ENCODE peak calls at places on chromosomes 7 and 10, in five cellular contexts. One of them, this sample, is unnamed. For H3K27me3, the result is how much of the 10 kb centered on the place peaks cover.

GRCh38 chr7:142811154-142811737 is 40.5 kb downstream of the PRSS2 start:
- DNase-seq in CD4-positive, alpha-beta T cell: no peak
- DNase-seq in prostate gland: no peak
- DNase-seq in MM.1S: peak
- DNase-seq in esophagus squamous epithelium: no peak
- DNase-seq in this sample: peak

GRCh38 chr10:73088304-73088703 is 8.4 kb downstream of the P4HA1 start:
- DNase-seq in CD4-positive, alpha-beta T cell: no peak
- DNase-seq in MM.1S: no peak
- DNase-seq in prostate gland: no peak
- DNase-seq in esophagus squamous epithelium: no peak
- DNase-seq in this sample: no peak

GRCh38 chr7:128121731-128122576 is 90.7 kb upstream of the LRRC4 start:
- DNase-seq in prostate gland: no peak
- DNase-seq in CD4-positive, alpha-beta T cell: no peak
- DNase-seq in MM.1S: no peak
- DNase-seq in esophagus squamous epithelium: no peak
- DNase-seq in this sample: no peak

GRCh38 chr7:41993173-41993867 is 243.7 kb downstream of the GLI3 start:
- DNase-seq in MM.1S: no peak
- DNase-seq in prostate gland: no peak
- DNase-seq in CD4-positive, alpha-beta T cell: no peak
- DNase-seq in esophagus squamous epithelium: no peak
- DNase-seq in this sample: peak

GRCh38 chr10:58299580-58299979 is 30.6 kb downstream of the CISD1 start:
- DNase-seq in MM.1S: peak
- DNase-seq in CD4-positive, alpha-beta T cell: peak
- DNase-seq in esophagus squamous epithelium: no peak
- DNase-seq in prostate gland: peak
- DNase-seq in this sample: no peak

GRCh38 chr7:40526951-40527350 is 392.1 kb downstream of the SUGCT start:
- DNase-seq in CD4-positive, alpha-beta T cell: no peak
- DNase-seq in prostate gland: no peak
- DNase-seq in MM.1S: no peak
- DNase-seq in esophagus squamous epithelium: no peak
- DNase-seq in this sample: no peak

GRCh38 chr10:36023939-36024338 is 381.8 kb upstream of the FZD8 start:
- DNase-seq in esophagus squamous epithelium: no peak
- DNase-seq in MM.1S: no peak
- DNase-seq in CD4-positive, alpha-beta T cell: no peak
- DNase-seq in prostate gland: no peak
- DNase-seq in this sample: peak

GRCh38 chr7:2399848-2400587 is 3.4 kb upstream of the CHST12 start:
- DNase-seq in esophagus squamous epithelium: no peak
- DNase-seq in MM.1S: peak
- DNase-seq in CD4-positive, alpha-beta T cell: no peak
- DNase-seq in prostate gland: peak
- DNase-seq in this sample: peak

DNA sequence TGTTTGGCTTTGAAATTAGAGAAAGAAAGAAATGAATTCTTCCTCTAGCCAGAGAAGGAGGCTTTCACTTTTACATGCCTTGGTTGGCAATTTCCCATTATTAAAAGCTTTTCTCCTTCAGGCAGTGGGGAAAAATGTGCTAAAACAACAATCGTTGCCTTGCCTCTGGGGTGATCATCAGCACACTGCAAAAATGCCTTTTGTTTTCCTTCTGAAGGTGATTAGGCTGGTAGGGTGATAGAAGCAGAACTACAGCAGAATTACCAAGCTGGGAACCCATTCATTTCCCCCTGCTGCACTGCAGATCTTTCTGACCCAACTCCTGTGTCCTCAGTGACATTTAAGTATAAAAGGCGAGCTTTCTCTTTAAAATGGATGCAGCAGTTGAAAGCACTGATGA is 22.2 kb downstream of the ANK3 start:
- DNase-seq in MM.1S: no peak
- DNase-seq in prostate gland: no peak
- DNase-seq in CD4-positive, alpha-beta T cell: no peak
- DNase-seq in esophagus squamous epithelium: no peak
- DNase-seq in this sample: no peak
- H3K27ac ChIP-seq in MM.1S: no peak
- H3K27ac ChIP-seq in prostate gland: no peak
- H3K27ac ChIP-seq in CD4-positive, alpha-beta T cell: no peak
- H3K27ac ChIP-seq in esophagus squamous epithelium: no peak
- H3K27ac ChIP-seq in this sample: no peak

DNA sequence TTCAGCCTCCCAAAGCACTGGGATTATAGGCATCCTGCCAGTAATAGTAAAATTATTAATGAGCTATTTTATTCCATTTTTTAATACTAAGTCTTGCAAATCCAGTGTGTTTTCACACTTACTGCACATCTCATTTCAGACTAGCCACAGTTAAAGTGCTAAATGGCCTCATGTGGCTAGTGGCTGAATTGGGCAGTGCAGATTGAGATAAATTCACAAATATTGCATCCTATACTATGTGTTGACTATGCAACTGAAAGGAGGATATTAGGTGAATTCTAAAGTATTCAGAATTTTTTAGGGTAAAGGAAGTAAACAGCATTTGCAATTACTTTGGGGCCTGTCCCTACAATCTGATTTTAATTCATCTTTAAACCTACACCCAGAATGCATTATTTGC is 10.2 kb downstream of the APBB1IP start:
- DNase-seq in MM.1S: no peak
- DNase-seq in prostate gland: no peak
- DNase-seq in CD4-positive, alpha-beta T cell: no peak
- DNase-seq in esophagus squamous epithelium: no peak
- DNase-seq in this sample: no peak
- TF ChIP-seq CTCF in MM.1S: no peak
- TF ChIP-seq CTCF in prostate gland: no peak
- TF ChIP-seq CTCF in CD4-positive, alpha-beta T cell: no peak
- TF ChIP-seq CTCF in esophagus squamous epithelium: no peak
- TF ChIP-seq CTCF in this sample: no peak

GRCh38 chr7:29807179-29807841 is 1.0 kb downstream of the WIPF3 start:
- DNase-seq in esophagus squamous epithelium: no peak
- DNase-seq in MM.1S: no peak
- DNase-seq in CD4-positive, alpha-beta T cell: no peak
- DNase-seq in prostate gland: no peak
- DNase-seq in this sample: no peak
- H3K27me3 ChIP-seq in esophagus squamous epithelium: under half
- H3K27me3 ChIP-seq in MM.1S: under half
- H3K27me3 ChIP-seq in CD4-positive, alpha-beta T cell: half or more
- H3K27me3 ChIP-seq in prostate gland: under half
- H3K27me3 ChIP-seq in this sample: under half

GRCh38 chr7:22667187-22667561 is 59.8 kb upstream of the IL6 start:
- DNase-seq in CD4-positive, alpha-beta T cell: no peak
- DNase-seq in MM.1S: no peak
- DNase-seq in prostate gland: no peak
- DNase-seq in esophagus squamous epithelium: no peak
- DNase-seq in this sample: no peak
- H3K27ac ChIP-seq in CD4-positive, alpha-beta T cell: no peak
- H3K27ac ChIP-seq in MM.1S: no peak
- H3K27ac ChIP-seq in prostate gland: no peak
- H3K27ac ChIP-seq in esophagus squamous epithelium: no peak
- H3K27ac ChIP-seq in this sample: peak

GRCh38 chr7:151351967-151352366 is 10.4 kb downstream of the NUB1 start:
- DNase-seq in CD4-positive, alpha-beta T cell: peak
- DNase-seq in prostate gland: no peak
- DNase-seq in esophagus squamous epithelium: no peak
- DNase-seq in MM.1S: no peak
- DNase-seq in this sample: no peak

GRCh38 chr7:151352512-151352911 is 10.9 kb downstream of the NUB1 start:
- DNase-seq in CD4-positive, alpha-beta T cell: no peak
- DNase-seq in prostate gland: no peak
- DNase-seq in esophagus squamous epithelium: no peak
- DNase-seq in MM.1S: no peak
- DNase-seq in this sample: no peak

GRCh38 chr7:151349507-151349853 is 7.9 kb downstream of the NUB1 start:
- DNase-seq in esophagus squamous epithelium: no peak
- DNase-seq in prostate gland: no peak
- DNase-seq in CD4-positive, alpha-beta T cell: no peak
- DNase-seq in MM.1S: no peak
- DNase-seq in this sample: no peak

GRCh38 chr7:151348970-151349369 is 7.4 kb downstream of the NUB1 start:
- DNase-seq in esophagus squamous epithelium: no peak
- DNase-seq in prostate gland: no peak
- DNase-seq in CD4-positive, alpha-beta T cell: no peak
- DNase-seq in MM.1S: no peak
- DNase-seq in this sample: no peak

DNA sequence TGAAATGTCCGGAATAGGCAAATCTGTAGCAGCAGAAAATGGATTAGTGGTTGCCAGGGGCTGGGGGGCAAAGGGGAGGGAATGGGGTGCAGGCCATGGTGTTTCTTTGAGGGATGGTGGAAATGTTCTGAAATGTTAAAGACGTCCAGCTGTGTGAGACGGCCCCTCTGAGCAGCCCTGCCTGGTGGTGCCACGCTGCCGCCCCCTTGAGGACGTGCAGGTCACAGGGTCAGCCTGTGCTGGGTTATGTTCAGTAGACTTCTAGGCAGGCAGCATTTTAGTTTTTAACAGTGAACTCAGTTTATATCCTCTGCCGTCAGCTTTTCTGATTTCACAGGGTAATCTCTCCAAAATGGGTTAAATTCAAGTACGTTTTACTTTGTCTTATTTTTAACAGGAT is 9.4 kb downstream of the NUB1 start:
- DNase-seq in esophagus squamous epithelium: no peak
- DNase-seq in CD4-positive, alpha-beta T cell: peak
- DNase-seq in MM.1S: no peak
- DNase-seq in prostate gland: no peak
- DNase-seq in this sample: no peak
- TF ChIP-seq CTCF in esophagus squamous epithelium: no peak
- TF ChIP-seq CTCF in CD4-positive, alpha-beta T cell: no peak
- TF ChIP-seq CTCF in MM.1S: peak
- TF ChIP-seq CTCF in prostate gland: no peak
- TF ChIP-seq CTCF in this sample: no peak

GRCh38 chr10:84191106-84191505 is 3.2 kb upstream of the CDHR1 start:
- DNase-seq in CD4-positive, alpha-beta T cell: no peak
- DNase-seq in MM.1S: no peak
- DNase-seq in esophagus squamous epithelium: no peak
- DNase-seq in prostate gland: no peak
- DNase-seq in this sample: no peak
- H3K27me3 ChIP-seq in CD4-positive, alpha-beta T cell: under half
- H3K27me3 ChIP-seq in MM.1S: under half
- H3K27me3 ChIP-seq in esophagus squamous epithelium: under half
- H3K27me3 ChIP-seq in prostate gland: under half
- H3K27me3 ChIP-seq in this sample: under half

GRCh38 chr7:117872565-117873055 is 631 bp downstream of the CTTNBP2 start:
- DNase-seq in CD4-positive, alpha-beta T cell: no peak
- DNase-seq in esophagus squamous epithelium: no peak
- DNase-seq in MM.1S: no peak
- DNase-seq in prostate gland: peak
- DNase-seq in this sample: no peak
- H3K27ac ChIP-seq in CD4-positive, alpha-beta T cell: no peak
- H3K27ac ChIP-seq in esophagus squamous epithelium: peak
- H3K27ac ChIP-seq in MM.1S: no peak
- H3K27ac ChIP-seq in prostate gland: peak
- H3K27ac ChIP-seq in this sample: no peak

GRCh38 chr10:74596713-74597112 is 229.7 kb upstream of the KAT6B start:
- DNase-seq in prostate gland: no peak
- DNase-seq in esophagus squamous epithelium: no peak
- DNase-seq in CD4-positive, alpha-beta T cell: no peak
- DNase-seq in MM.1S: no peak
- DNase-seq in this sample: no peak
- TF ChIP-seq CTCF in prostate gland: no peak
- TF ChIP-seq CTCF in esophagus squamous epithelium: no peak
- TF ChIP-seq CTCF in CD4-positive, alpha-beta T cell: no peak
- TF ChIP-seq CTCF in MM.1S: no peak
- TF ChIP-seq CTCF in this sample: no peak

GRCh38 chr7:44145419-44145968 is 4.4 kb upstream of the MYL7 start:
- DNase-seq in prostate gland: no peak
- DNase-seq in MM.1S: no peak
- DNase-seq in esophagus squamous epithelium: no peak
- DNase-seq in CD4-positive, alpha-beta T cell: peak
- DNase-seq in this sample: no peak

GRCh38 chr7:44148961-44149550 is 7.9 kb upstream of the MYL7 start:
- DNase-seq in prostate gland: no peak
- DNase-seq in esophagus squamous epithelium: no peak
- DNase-seq in CD4-positive, alpha-beta T cell: peak
- DNase-seq in MM.1S: no peak
- DNase-seq in this sample: no peak

GRCh38 chr7:44145969-44146897 is 5.1 kb upstream of the MYL7 start:
- DNase-seq in esophagus squamous epithelium: no peak
- DNase-seq in CD4-positive, alpha-beta T cell: peak
- DNase-seq in prostate gland: peak
- DNase-seq in MM.1S: peak
- DNase-seq in this sample: no peak

GRCh38 chr7:44144968-44145418 is 3.9 kb upstream of the MYL7 start:
- DNase-seq in CD4-positive, alpha-beta T cell: peak
- DNase-seq in prostate gland: no peak
- DNase-seq in MM.1S: no peak
- DNase-seq in esophagus squamous epithelium: no peak
- DNase-seq in this sample: no peak

GRCh38 chr7:44147026-44147881 is 6.1 kb upstream of the MYL7 start:
- DNase-seq in esophagus squamous epithelium: no peak
- DNase-seq in CD4-positive, alpha-beta T cell: peak
- DNase-seq in MM.1S: no peak
- DNase-seq in prostate gland: no peak
- DNase-seq in this sample: no peak
- H3K27me3 ChIP-seq in esophagus squamous epithelium: under half
- H3K27me3 ChIP-seq in CD4-positive, alpha-beta T cell: under half
- H3K27me3 ChIP-seq in MM.1S: under half
- H3K27me3 ChIP-seq in prostate gland: under half
- H3K27me3 ChIP-seq in this sample: under half

GRCh38 chr10:19638873-19639233 is 177.4 kb upstream of the PLXDC2 start:
- DNase-seq in prostate gland: no peak
- DNase-seq in CD4-positive, alpha-beta T cell: no peak
- DNase-seq in MM.1S: no peak
- DNase-seq in esophagus squamous epithelium: no peak
- DNase-seq in this sample: no peak
- H3K27ac ChIP-seq in prostate gland: no peak
- H3K27ac ChIP-seq in CD4-positive, alpha-beta T cell: no peak
- H3K27ac ChIP-seq in MM.1S: no peak
- H3K27ac ChIP-seq in esophagus squamous epithelium: no peak
- H3K27ac ChIP-seq in this sample: peak

This sample was measured in AG04450.